ENCODE peak calls at places on chromosomes 16 and 17, in six cellular contexts. H, K, F, W, T and Y are unnamed samples.

GRCh38 chr17:13702266-13702665 is 100.5 kb upstream of the HS3ST3A1 start:
- DNase-seq in H (peak; percentile 71), K (peak; percentile 69), F (no peak), W (no peak), T (no peak), Y (no peak)

GRCh38 chr17:16040710-16041251 is 41.2 kb downstream of the TTC19 start:
- DNase-seq in H (peak; percentile 38), K (peak; percentile 89), F (peak; percentile 12), W (no peak), T (no peak), Y (no peak)

GRCh38 chr17:50845260-50846147 is 10.1 kb downstream of the WFIKKN2 start:
- DNase-seq in H (peak; percentile 65), K (peak; percentile 90), F (no peak), W (peak; percentile 51), T (no peak), Y (peak; percentile 64)

GRCh38 chr17:44348234-44348987 is 3.3 kb downstream of the GRN start:
- DNase-seq in H (no peak), K (peak; percentile 84), F (no peak), W (no peak), T (no peak), Y (no peak)

GRCh38 chr16:86941731-86942468 is 363.6 kb downstream of the FOXL1 start:
- DNase-seq in H (no peak), K (no peak), F (no peak), W (no peak), T (no peak), Y (no peak)

GRCh38 chr16:75065149-75065807 is 51.3 kb downstream of the LDHD start:
- DNase-seq in H (peak; percentile 71), K (no peak), F (no peak), W (no peak), T (no peak), Y (no peak)

GRCh38 chr16:50881331-50881830 is 139.5 kb downstream of the CYLD start:
- DNase-seq in H (no peak), K (peak; percentile 15), F (no peak), W (peak; percentile 66), T (no peak), Y (peak; percentile 47)

GRCh38 chr17:63696381-63696961 is 3.5 kb downstream of the LIMD2 start:
- DNase-seq in H (peak; percentile 55), K (peak; percentile 60), F (peak; percentile 61), W (peak; percentile 94), T (peak; percentile 80), Y (peak; percentile 93)

GRCh38 chr16:85151603-85152413 is 39.5 kb upstream of the CIBAR2 start:
- DNase-seq in H (peak; percentile 27), K (peak; percentile 86), F (peak; percentile 62), W (peak; percentile 39), T (peak; percentile 93), Y (no peak)

GRCh38 chr17:75039238-75039637 is 7.5 kb downstream of the ATP5PD start:
- DNase-seq in H (no peak), K (no peak), F (no peak), W (no peak), T (no peak), Y (no peak)

GRCh38 chr17:50218071-50218759 is 16.8 kb upstream of the COL1A1 start:
- DNase-seq in H (peak; percentile 22), K (peak; percentile 61), F (no peak), W (no peak), T (no peak), Y (no peak)

GRCh38 chr16:69848635-69849545 is 86.8 kb downstream of the WWP2 start:
- DNase-seq in H (peak; percentile 58), K (peak; percentile 97), F (peak; percentile 94), W (no peak), T (no peak), Y (no peak)

GRCh38 chr16:71540-72341 is 690 bp downstream of the RHBDF1 start:
- DNase-seq in H (peak; percentile 93), K (peak; percentile 91), F (peak; percentile 40), W (peak; percentile 97), T (peak; percentile 76), Y (peak; percentile 95)

GRCh38 chr17:5912927-5913565 is 157.1 kb upstream of the WSCD1 start:
- DNase-seq in H (no peak), K (no peak), F (no peak), W (no peak), T (no peak), Y (peak; percentile 32)

GRCh38 chr17:35167666-35168065 is 20.0 kb downstream of the UNC45B start:
- DNase-seq in H (peak; percentile 51), K (peak; percentile 54), F (no peak), W (no peak), T (no peak), Y (no peak)

GRCh38 chr17:33038740-33039139 is 47.1 kb downstream of the SPACA3 start:
- DNase-seq in H (peak; percentile 18), K (peak; percentile 48), F (peak; percentile 21), W (peak; percentile 70), T (peak; percentile 73), Y (peak; percentile 96)

GRCh38 chr16:47956881-47957280 is 198.9 kb downstream of the ABCC12 start:
- DNase-seq in H (no peak), K (no peak), F (no peak), W (no peak), T (no peak), Y (no peak)

GRCh38 chr17:28706471-28707338 is 5.0 kb downstream of the PROCA1 start:
- DNase-seq in H (no peak), K (no peak), F (no peak), W (peak; percentile 37), T (peak; percentile 80), Y (no peak)
- H3K9ac ChIP-seq in H (no peak overlapping the region), K (no peak overlapping the region), F (no peak overlapping the region), W (no peak overlapping the region), T (no peak overlapping the region), Y (no peak overlapping the region)

GRCh38 chr17:39621523-39622379 is 5.0 kb upstream of the PPP1R1B start:
- DNase-seq in H (peak; percentile 84), K (peak; percentile 85), F (peak; percentile 87), W (peak; percentile 83), T (peak; percentile 88), Y (peak; percentile 99)

GRCh38 chr17:39622380-39623006 is 4.3 kb upstream of the PPP1R1B start:
- DNase-seq in H (peak; percentile 21), K (peak; percentile 48), F (no peak), W (no peak), T (no peak), Y (no peak)

GRCh38 chr17:39625198-39625769 is 1.5 kb upstream of the PPP1R1B start:
- DNase-seq in H (no peak), K (no peak), F (no peak), W (no peak), T (no peak), Y (no peak)

GRCh38 chr17:39624313-39624712 is 2.4 kb upstream of the PPP1R1B start:
- DNase-seq in H (no peak), K (no peak), F (no peak), W (no peak), T (no peak), Y (no peak)

DNA sequence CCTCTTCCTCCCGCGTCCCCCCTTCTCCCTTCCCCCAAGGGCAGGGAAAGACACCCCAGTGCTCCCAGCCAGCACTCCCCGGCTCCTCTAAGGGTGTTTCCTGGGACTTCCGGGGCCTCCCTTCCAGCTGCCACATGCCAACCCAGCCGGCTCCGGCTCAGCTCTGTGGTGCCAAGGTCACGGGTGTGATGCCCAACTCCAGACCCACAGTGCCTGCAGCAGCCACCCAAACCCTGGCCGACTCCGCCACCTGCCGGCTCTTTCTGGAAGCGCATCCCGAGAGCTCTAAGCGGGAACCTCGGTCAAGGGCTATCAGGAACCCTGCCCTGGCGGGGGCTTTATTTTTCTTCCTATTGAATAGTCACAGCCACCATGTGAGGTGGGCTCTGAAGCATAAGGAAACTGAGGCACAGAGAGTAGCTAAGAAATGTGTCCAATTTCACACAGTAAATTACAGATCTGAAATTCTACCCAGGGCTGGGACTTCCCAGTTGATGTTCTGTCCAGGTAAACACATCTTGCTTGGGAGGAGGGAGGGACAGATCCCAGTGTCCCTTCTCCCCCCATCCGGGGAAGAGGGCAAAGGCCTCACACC is 3.3 kb upstream of the PPP1R1B start:
- DNase-seq in H (peak; percentile 77), K (peak; percentile 74), F (peak; percentile 61), W (peak; percentile 66), T (peak; percentile 89), Y (peak; percentile 98)
- H3K9ac ChIP-seq in H (no peak overlapping the region), K (no peak overlapping the region), F (no peak overlapping the region), W (no peak overlapping the region), T (no peak overlapping the region), Y (no peak overlapping the region)

DNA sequence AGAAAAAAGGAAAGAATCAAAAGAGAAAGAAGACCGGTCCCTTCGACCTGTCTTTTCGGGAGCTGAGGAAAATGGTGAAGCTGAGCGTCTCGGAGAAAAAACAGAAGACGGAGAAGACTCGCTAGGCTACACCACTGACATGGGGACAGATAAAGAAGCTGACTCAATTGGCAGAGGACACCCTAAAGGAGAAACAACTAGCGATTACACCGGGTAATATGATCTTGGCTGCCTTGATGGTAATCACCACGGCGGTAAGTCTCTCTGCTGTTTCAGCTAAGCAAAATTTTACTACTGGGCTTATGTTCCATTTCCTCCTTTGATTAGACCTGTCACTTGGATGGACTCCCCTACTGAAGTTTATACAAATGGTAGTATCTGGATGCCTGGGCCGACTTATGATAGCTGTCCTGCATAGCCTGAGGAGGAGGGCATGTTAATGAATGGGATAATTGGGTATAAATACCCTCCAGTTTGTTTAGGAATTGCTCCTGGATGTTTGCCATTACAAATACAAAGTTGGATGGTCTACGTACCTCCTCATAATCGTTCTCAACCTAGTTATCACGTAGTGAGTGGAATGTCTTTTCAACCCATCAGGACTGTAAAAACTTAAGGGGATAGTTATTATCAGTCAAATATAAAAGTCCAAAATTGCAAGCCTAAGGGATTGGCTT is 24.1 kb downstream of the ALOX15B start:
- DNase-seq in H (no peak), K (no peak), F (peak; percentile 11), W (peak; percentile 61), T (no peak), Y (peak; percentile 72)
- H3K9ac ChIP-seq in H (peak overlapping the region; percentile 9), K (no peak overlapping the region), F (no peak overlapping the region), W (peak overlapping the region; percentile 67), T (no peak overlapping the region), Y (peak overlapping the region; percentile 22)

GRCh38 chr17:56779898-56780777 is 53.6 kb downstream of the C17orf67 start:
- DNase-seq in H (peak; percentile 95), K (peak; percentile 83), F (peak; percentile 79), W (peak; percentile 78), T (peak; percentile 93), Y (peak; percentile 97)

GRCh38 chr17:56778898-56779297 is 54.8 kb downstream of the C17orf67 start:
- DNase-seq in H (no peak), K (no peak), F (no peak), W (no peak), T (no peak), Y (no peak)

GRCh38 chr17:56777859-56778258 is 55.9 kb downstream of the C17orf67 start:
- DNase-seq in H (peak; percentile 41), K (peak; percentile 85), F (no peak), W (no peak), T (no peak), Y (no peak)

GRCh38 chr17:56781944-56782737 is 51.6 kb downstream of the C17orf67 start:
- DNase-seq in H (peak; percentile 20), K (no peak), F (no peak), W (no peak), T (no peak), Y (no peak)

DNA sequence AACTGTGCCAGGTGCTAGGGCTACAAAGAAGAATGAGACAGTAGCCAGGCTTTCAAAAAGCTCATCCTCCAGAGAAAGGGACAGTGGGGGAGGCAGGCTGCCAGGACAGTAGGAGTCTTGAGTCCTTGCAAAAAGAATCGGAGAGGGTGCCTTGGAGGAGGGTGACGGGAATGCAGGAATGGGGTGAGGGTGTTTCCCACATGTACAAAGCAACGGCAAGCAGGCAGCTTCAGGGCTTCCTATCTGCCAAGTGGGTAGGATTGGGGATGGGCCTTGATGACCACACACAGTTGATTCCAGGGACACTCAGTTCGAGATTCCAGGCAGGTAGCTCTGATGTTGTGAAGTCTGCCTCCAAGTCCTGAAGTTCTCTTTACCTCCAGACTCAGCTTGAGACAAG is 54.4 kb downstream of the C17orf67 start:
- DNase-seq in H (peak; percentile 23), K (peak; percentile 21), F (no peak), W (no peak), T (no peak), Y (peak; percentile 36)
- H3K9ac ChIP-seq in H (peak overlapping the region; percentile 63), K (no peak overlapping the region), F (no peak overlapping the region), W (no peak overlapping the region), T (no peak overlapping the region), Y (no peak overlapping the region)

GRCh38 chr17:10757658-10758057 is 27.8 kb upstream of the TMEM220 start:
- DNase-seq in H (no peak), K (no peak), F (no peak), W (no peak), T (no peak), Y (no peak)
- H3K9ac ChIP-seq in H (no peak overlapping the region), K (no peak overlapping the region), F (no peak overlapping the region), W (no peak overlapping the region), T (no peak overlapping the region), Y (no peak overlapping the region)